ENCODE peak calls at places on chromosomes 5 and 9, in six cellular contexts. R is T-cell; C is T follicular helper cell; S is stimulated activated naive CD4-positive, alpha-beta T cell; H is cardiac muscle cell; M is suprapubic skin. P is an unnamed sample.

GRCh38 chr5:4640793-4641192 is 499.3 kb upstream of the ADAMTS16 start:
- DNase-seq in R (no peak), C (no peak), S (no peak), H (no peak), M (no peak), P (no peak)

GRCh38 chr9:121023064-121023463 is 27.0 kb downstream of the C5 start:
- DNase-seq in R (no peak), C (no peak), S (no peak), H (peak), M (no peak), P (no peak)

GRCh38 chr9:126521976-126522590 is 91.6 kb upstream of the LMX1B start:
- DNase-seq in R (no peak), C (no peak), S (no peak), H (no peak), M (no peak), P (no peak)

GRCh38 chr5:78912085-78912771 is 72.9 kb downstream of the ARSB start:
- DNase-seq in R (no peak), C (no peak), S (no peak), H (no peak), M (no peak), P (no peak)

GRCh38 chr5:35058395-35058794 is 10.6 kb upstream of the AGXT2 start:
- DNase-seq in R (no peak), C (no peak), S (no peak), H (no peak), M (no peak), P (no peak)

GRCh38 chr5:39411051-39411450 is 13.7 kb downstream of the DAB2 start:
- DNase-seq in R (no peak), C (no peak), S (no peak), H (peak), M (no peak), P (no peak)

GRCh38 chr9:126489604-126490593 is 123.8 kb upstream of the LMX1B start:
- DNase-seq in R (no peak), C (no peak), S (no peak), H (no peak), M (peak), P (no peak)

GRCh38 chr9:87676976-87677775 is 48.7 kb upstream of the CTSL start:
- DNase-seq in R (no peak), C (no peak), S (no peak), H (peak), M (no peak), P (no peak)

GRCh38 chr9:112939418-112939817 is 48.7 kb upstream of the SLC46A2 start:
- DNase-seq in R (no peak), C (no peak), S (no peak), H (no peak), M (no peak), P (no peak)

GRCh38 chr5:165913059-165913458 is 2378.4 kb upstream of the WWC1 start:
- DNase-seq in R (no peak), C (no peak), S (no peak), H (no peak), M (no peak), P (no peak)

GRCh38 chr5:137254695-137255094 is 244.4 kb downstream of the SPOCK1 start:
- DNase-seq in R (no peak), C (no peak), S (no peak), H (peak), M (no peak), P (no peak)

GRCh38 chr5:33701251-33701650 is 190.5 kb downstream of the ADAMTS12 start:
- DNase-seq in R (no peak), C (no peak), S (no peak), H (no peak), M (no peak), P (no peak)

GRCh38 chr5:122500245-122501086 is 188.4 kb downstream of the SNCAIP start:
- DNase-seq in R (no peak), C (no peak), S (no peak), H (peak), M (no peak), P (no peak)

GRCh38 chr5:39072915-39073758 is 1.1 kb downstream of the RICTOR start:
- DNase-seq in R (peak), C (peak), S (peak), H (peak), M (no peak), P (no peak)

GRCh38 chr5:174243904-174244303 is 198.4 kb downstream of the NSG2 start:
- DNase-seq in R (no peak), C (no peak), S (no peak), H (no peak), M (no peak), P (no peak)

P was measured in NCI-H1436 treated with DMSO at 0.1 percent for 48 hours.